ENCODE peak calls at places on chromosome 7, in four cellular contexts. One of them, this sample, is unnamed.

GRCh38 chr7:33459340-33459751 is 330.0 kb downstream of the BBS9 start:
- DNase-seq in ureter: no peak
- DNase-seq in Panc1: peak
- DNase-seq in cardiac muscle cell: peak
- DNase-seq in this sample: no peak

GRCh38 chr7:30389793-30390192 is 88.8 kb downstream of the NOD1 start:
- DNase-seq in ureter: no peak
- DNase-seq in Panc1: no peak
- DNase-seq in cardiac muscle cell: no peak
- DNase-seq in this sample: no peak

GRCh38 chr7:112462236-112462635 is 12.0 kb downstream of the IFRD1 start:
- DNase-seq in ureter: peak
- DNase-seq in Panc1: no peak
- DNase-seq in cardiac muscle cell: peak
- DNase-seq in this sample: no peak

GRCh38 chr7:32879460-32879859 is 12.1 kb downstream of the KBTBD2 start:
- DNase-seq in ureter: no peak
- DNase-seq in Panc1: no peak
- DNase-seq in cardiac muscle cell: peak
- DNase-seq in this sample: no peak

GRCh38 chr7:107907-108306 is 84.5 kb upstream of the FAM20C start:
- DNase-seq in ureter: no peak
- DNase-seq in Panc1: no peak
- DNase-seq in cardiac muscle cell: no peak
- DNase-seq in this sample: no peak

GRCh38 chr7:80334185-80334584 is 177.7 kb downstream of the GNAT3 start:
- DNase-seq in ureter: no peak
- DNase-seq in Panc1: no peak
- DNase-seq in cardiac muscle cell: no peak
- DNase-seq in this sample: no peak

GRCh38 chr7:31748084-31748483 is 61.1 kb downstream of the PPP1R17 start:
- DNase-seq in ureter: no peak
- DNase-seq in Panc1: no peak
- DNase-seq in cardiac muscle cell: no peak
- DNase-seq in this sample: no peak

GRCh38 chr7:151518105-151518780 is 1.5 kb downstream of the RHEB start:
- DNase-seq in ureter: peak
- DNase-seq in Panc1: no peak
- DNase-seq in cardiac muscle cell: peak
- DNase-seq in this sample: peak

GRCh38 chr7:30247546-30248386 is 36.6 kb upstream of the ZNRF2 start:
- DNase-seq in ureter: no peak
- DNase-seq in Panc1: no peak
- DNase-seq in cardiac muscle cell: no peak
- DNase-seq in this sample: no peak

GRCh38 chr7:16129431-16130126 is 291.8 kb downstream of the CRPPA start:
- DNase-seq in ureter: no peak
- DNase-seq in Panc1: no peak
- DNase-seq in cardiac muscle cell: peak
- DNase-seq in this sample: no peak

This sample was measured in aorta.